ENCODE peak calls at places on chromosomes 6 and 20, in four cellular contexts. C is SK-N-SH, T is GM12878, G is K562. M is an unnamed sample.
A peak's percentile ranks its signal among the peaks of the same experiment; 100 is the strongest.

GRCh38 chr6:48535569-48535968 is 424.6 kb upstream of the PTCHD4 start:
- DNase-seq in C (no peak), T (no peak), G (no peak), M (no peak)

GRCh38 chr6:83958250-83958685 is 75.3 kb upstream of the MRAP2 start:
- DNase-seq in C (no peak), T (no peak), G (no peak), M (no peak)

GRCh38 chr6:83138758-83139157 is 54.3 kb downstream of the PGM3 start:
- DNase-seq in C (no peak), T (no peak), G (no peak), M (no peak)

GRCh38 chr6:8552023-8552422 is 116.7 kb upstream of the SLC35B3 start:
- DNase-seq in C (no peak), T (no peak), G (no peak), M (no peak)

GRCh38 chr6:38755207-38755606 is 40.1 kb downstream of the DNAH8 start:
- DNase-seq in C (no peak), T (no peak), G (no peak), M (no peak)

GRCh38 chr6:145816392-145816791 is 1.8 kb upstream of the FBXO30 start:
- DNase-seq in C (no peak), T (no peak), G (peak; percentile 46), M (no peak)

GRCh38 chr6:170035896-170036295 is 255.0 kb downstream of the DLL1 start:
- DNase-seq in C (no peak), T (no peak), G (no peak), M (no peak)

GRCh38 chr6:27816906-27817305 is 95.3 kb downstream of the OR2B2 start:
- DNase-seq in C (no peak), T (no peak), G (no peak), M (peak; percentile 39)

GRCh38 chr20:51095755-51096509 is 73.0 kb upstream of the KCNG1 start:
- DNase-seq in C (no peak), T (no peak), G (no peak), M (no peak)

GRCh38 chr6:68975064-68975463 is 340.0 kb downstream of the ADGRB3 start:
- DNase-seq in C (peak; percentile 38), T (no peak), G (peak; percentile 13), M (no peak)

GRCh38 chr20:36573103-36573797 is at the start of gene TGIF2:
- DNase-seq in C (peak; percentile 96), T (peak; percentile 48), G (peak; percentile 97), M (peak; percentile 95)

GRCh38 chr20:36574278-36575065 is 1.1 kb downstream of the TGIF2 start:
- DNase-seq in C (peak; percentile 84), T (no peak), G (peak; percentile 71), M (peak; percentile 81)

GRCh38 chr20:36572701-36573102 is 695 bp upstream of the TGIF2 start:
- DNase-seq in C (peak; percentile 26), T (no peak), G (peak; percentile 47), M (no peak)

GRCh38 chr20:36575066-36575743 is 1.8 kb downstream of the TGIF2 start:
- DNase-seq in C (peak; percentile 81), T (no peak), G (peak; percentile 57), M (peak; percentile 64)

DNA sequence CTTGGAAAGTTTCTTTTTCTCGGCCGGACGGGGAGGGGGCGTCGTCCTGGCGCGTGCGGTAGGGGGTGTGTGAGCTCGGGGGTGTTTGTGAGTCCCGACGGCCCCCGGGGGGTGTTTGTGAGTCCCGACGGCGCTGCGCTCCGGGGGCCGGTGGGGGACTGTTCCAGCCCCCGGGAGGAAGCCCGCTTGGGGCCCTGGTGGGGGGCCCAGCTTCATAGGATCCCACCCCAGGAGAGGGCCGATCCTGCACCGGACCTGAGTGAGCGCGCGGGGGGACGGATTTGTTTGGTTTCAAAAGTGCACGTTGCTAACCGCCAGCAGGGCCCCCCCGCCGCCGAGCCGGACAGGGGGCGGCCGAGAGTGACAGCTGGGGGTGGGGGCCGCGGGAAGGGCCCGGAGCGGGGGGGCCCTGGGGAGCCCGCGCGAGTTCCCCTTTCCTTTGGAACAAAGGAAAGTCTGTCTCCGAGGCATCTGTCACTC is 441 bp downstream of the TGIF2 start:
- DNase-seq in C (peak; percentile 73), T (no peak), G (peak; percentile 66), M (no peak)
- TF ChIP-seq MAX in C (no peak), T (peak; percentile 53), G (no peak), M (peak; percentile 19)

DNA sequence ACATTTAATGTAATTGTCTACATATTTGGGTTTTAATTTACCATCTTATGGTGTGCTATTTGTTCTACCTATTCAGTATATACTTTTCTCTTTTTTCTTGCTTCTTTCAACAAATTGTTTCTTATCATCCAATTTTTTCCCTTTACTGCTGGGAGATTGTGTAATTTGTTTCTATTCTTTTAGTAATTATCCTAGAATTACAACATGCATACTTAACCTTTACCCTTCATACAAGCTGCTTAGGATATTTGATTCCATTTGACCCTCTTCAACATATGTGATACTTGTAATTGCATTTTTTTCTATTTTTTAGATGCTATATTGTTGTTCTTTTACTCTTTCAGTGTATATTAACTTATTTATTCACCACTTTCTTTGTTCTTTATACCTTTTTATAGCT is 15.1 kb upstream of the TBPL1 start:
- DNase-seq in C (no peak), T (no peak), G (no peak), M (no peak)
- TF ChIP-seq NRF1 in C (no peak), T (no peak), G (no peak), M (no peak)

DNA sequence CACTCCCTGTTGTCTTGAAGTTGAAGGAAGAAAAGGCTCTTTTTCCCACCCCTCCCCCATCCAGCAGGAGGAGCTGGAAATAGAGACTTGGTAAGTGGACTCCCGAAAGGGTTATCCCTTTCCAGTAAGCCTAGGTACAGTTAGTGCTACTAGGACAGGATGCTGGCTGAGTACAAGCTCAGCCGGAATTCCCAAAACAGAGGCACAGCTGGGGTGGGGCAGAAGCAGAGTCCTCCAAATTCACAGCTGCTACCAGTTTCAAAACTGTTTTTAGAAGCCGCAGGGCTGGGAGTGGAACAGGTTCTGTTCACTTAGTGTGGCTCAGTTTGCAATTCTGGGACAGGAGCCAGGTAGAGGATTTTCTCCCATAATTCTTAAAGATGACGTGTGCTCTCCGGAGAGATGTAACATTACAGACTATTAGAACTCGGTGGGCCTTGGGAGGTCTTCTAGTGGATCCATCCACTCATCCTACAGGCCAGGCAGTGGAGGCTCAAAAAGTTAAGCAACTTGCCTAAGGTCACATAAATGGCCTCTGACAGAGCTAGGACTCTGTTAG is 19.0 kb upstream of the UTRN start:
- DNase-seq in C (no peak), T (no peak), G (no peak), M (peak; percentile 66)
- TF ChIP-seq MAX in C (no peak), T (no peak), G (no peak), M (no peak)

DNA sequence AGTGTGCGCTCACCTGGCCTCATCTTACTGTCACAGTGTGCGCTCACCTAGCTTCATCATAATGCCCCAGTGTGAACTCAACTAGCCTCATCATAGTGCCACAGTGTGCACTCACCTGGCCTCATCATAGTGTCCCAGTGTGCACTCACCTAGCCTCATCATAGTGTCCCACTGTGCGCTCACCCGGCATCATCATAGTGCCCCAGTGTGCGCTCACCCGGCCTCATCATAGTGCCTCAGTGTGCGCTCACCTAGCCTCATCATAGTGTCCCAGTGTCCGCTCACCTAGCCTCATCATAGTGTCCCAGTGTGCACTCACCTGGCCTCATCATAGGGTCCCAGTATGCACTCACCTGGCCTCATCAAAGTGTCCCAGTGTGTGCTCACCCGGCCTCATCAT is 10.6 kb downstream of the TMEM242 start:
- DNase-seq in C (no peak), T (no peak), G (no peak), M (no peak)
- TF ChIP-seq NRF1 in C (no peak), T (no peak), G (no peak), M (no peak)

DNA sequence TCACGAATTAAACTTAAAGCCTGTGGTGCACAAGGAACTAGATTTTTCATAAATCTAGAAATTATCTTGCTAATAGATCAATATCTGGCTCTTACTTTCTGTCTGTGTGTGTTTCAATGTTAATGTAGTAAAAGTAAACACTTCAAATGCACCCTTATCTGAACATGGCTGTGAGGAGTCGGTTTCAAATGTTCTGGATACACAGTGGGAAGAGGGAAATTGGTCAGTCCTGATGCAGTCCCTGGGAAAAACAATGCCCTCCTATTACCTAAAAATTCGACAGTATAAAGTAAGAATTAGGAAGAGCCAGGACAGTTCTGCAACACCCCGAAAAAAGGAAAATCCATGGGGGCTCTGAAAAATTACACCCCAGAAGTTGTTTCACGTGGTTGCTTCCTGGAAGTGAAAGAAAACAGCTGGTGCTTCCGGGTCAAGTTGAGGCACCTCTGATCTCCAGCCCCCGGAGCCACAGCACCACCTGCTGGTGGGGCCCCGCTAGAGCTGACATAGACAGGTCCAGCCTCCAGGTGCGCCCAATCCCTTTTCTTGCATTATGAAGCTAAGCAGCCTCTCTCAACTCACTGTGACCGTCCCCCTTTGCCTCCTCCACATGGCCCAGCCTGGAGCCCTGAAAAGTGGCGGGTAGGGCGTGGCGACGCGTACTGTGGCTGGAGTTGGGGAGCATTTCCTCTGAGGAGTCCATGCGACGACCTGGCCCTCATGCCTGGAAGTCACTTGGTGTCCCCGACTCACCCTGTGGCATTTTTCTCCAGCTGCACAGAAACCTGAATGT is 8.3 kb downstream of the SEMG2 start:
- DNase-seq in C (peak; percentile 12), T (no peak), G (peak; percentile 60), M (peak; percentile 96)
- TF ChIP-seq MAX in C (no peak), T (no peak), G (no peak), M (peak; percentile 67)